ENCODE peak calls at places on chromosomes 7 and 10, in seven cellular contexts. One of them, this sample, is unnamed.

GRCh38 chr10:7559447-7559846 is 107.3 kb downstream of the ITIH5 start:
- DNase-seq in colonic mucosa: no peak
- DNase-seq in mesendoderm: no peak
- DNase-seq in right cardiac atrium: no peak
- DNase-seq in CD8-positive, alpha-beta memory T cell: no peak
- DNase-seq in AG10803: peak; percentile 22
- DNase-seq in transverse colon: no peak
- DNase-seq in this sample: no peak

GRCh38 chr10:95783741-95784140 is 27.8 kb downstream of the ENTPD1 start:
- DNase-seq in colonic mucosa: no peak
- DNase-seq in mesendoderm: no peak
- DNase-seq in right cardiac atrium: no peak
- DNase-seq in CD8-positive, alpha-beta memory T cell: no peak
- DNase-seq in AG10803: no peak
- DNase-seq in transverse colon: no peak
- DNase-seq in this sample: no peak

GRCh38 chr10:93032105-93032808 is 28.3 kb upstream of the CYP26C1 start:
- DNase-seq in colonic mucosa: no peak
- DNase-seq in mesendoderm: no peak
- DNase-seq in right cardiac atrium: no peak
- DNase-seq in CD8-positive, alpha-beta memory T cell: no peak
- DNase-seq in AG10803: peak; percentile 9
- DNase-seq in transverse colon: no peak
- DNase-seq in this sample: no peak

GRCh38 chr10:28664369-28664740 is 13.0 kb upstream of the BAMBI start:
- DNase-seq in colonic mucosa: no peak
- DNase-seq in mesendoderm: no peak
- DNase-seq in right cardiac atrium: peak; percentile 44
- DNase-seq in CD8-positive, alpha-beta memory T cell: no peak
- DNase-seq in AG10803: peak; percentile 69
- DNase-seq in transverse colon: no peak
- DNase-seq in this sample: no peak

GRCh38 chr7:44665531-44666213 is 59.2 kb downstream of the OGDH start:
- DNase-seq in colonic mucosa: no peak
- DNase-seq in mesendoderm: peak; percentile 5
- DNase-seq in right cardiac atrium: no peak
- DNase-seq in CD8-positive, alpha-beta memory T cell: no peak
- DNase-seq in AG10803: peak; percentile 92
- DNase-seq in transverse colon: no peak
- DNase-seq in this sample: no peak

GRCh38 chr7:30448461-30449189 is 30.0 kb downstream of the NOD1 start:
- DNase-seq in colonic mucosa: no peak
- DNase-seq in mesendoderm: no peak
- DNase-seq in right cardiac atrium: no peak
- DNase-seq in CD8-positive, alpha-beta memory T cell: no peak
- DNase-seq in AG10803: no peak
- DNase-seq in transverse colon: no peak
- DNase-seq in this sample: no peak

GRCh38 chr7:121107923-121108498 is 119.5 kb downstream of the CPED1 start:
- DNase-seq in colonic mucosa: no peak
- DNase-seq in mesendoderm: peak; percentile 69
- DNase-seq in right cardiac atrium: no peak
- DNase-seq in CD8-positive, alpha-beta memory T cell: no peak
- DNase-seq in AG10803: peak; percentile 73
- DNase-seq in transverse colon: no peak
- DNase-seq in this sample: no peak

GRCh38 chr7:129896568-129897382 is 56.0 kb downstream of the UBE2H start:
- DNase-seq in colonic mucosa: no peak
- DNase-seq in mesendoderm: no peak
- DNase-seq in right cardiac atrium: no peak
- DNase-seq in CD8-positive, alpha-beta memory T cell: no peak
- DNase-seq in AG10803: peak; percentile 17
- DNase-seq in transverse colon: no peak
- DNase-seq in this sample: no peak

GRCh38 chr10:61975107-61975932 is 73.8 kb downstream of the ARID5B start:
- DNase-seq in colonic mucosa: no peak
- DNase-seq in mesendoderm: peak; percentile 34
- DNase-seq in right cardiac atrium: no peak
- DNase-seq in CD8-positive, alpha-beta memory T cell: no peak
- DNase-seq in AG10803: peak; percentile 85
- DNase-seq in transverse colon: no peak
- DNase-seq in this sample: no peak

GRCh38 chr7:5429253-5429856 is 5.7 kb upstream of the TNRC18 start:
- DNase-seq in colonic mucosa: peak; percentile 77
- DNase-seq in mesendoderm: peak; percentile 87
- DNase-seq in right cardiac atrium: peak; percentile 58
- DNase-seq in CD8-positive, alpha-beta memory T cell: no peak
- DNase-seq in AG10803: peak; percentile 40
- DNase-seq in transverse colon: peak; percentile 71
- DNase-seq in this sample: no peak

GRCh38 chr10:118342638-118343020 is 505 bp upstream of the FAM204A start:
- DNase-seq in colonic mucosa: no peak
- DNase-seq in mesendoderm: peak; percentile 26
- DNase-seq in right cardiac atrium: no peak
- DNase-seq in CD8-positive, alpha-beta memory T cell: no peak
- DNase-seq in AG10803: no peak
- DNase-seq in transverse colon: no peak
- DNase-seq in this sample: no peak

GRCh38 chr10:12730809-12731519 is 270.5 kb downstream of the CCDC3 start:
- DNase-seq in colonic mucosa: no peak
- DNase-seq in mesendoderm: no peak
- DNase-seq in right cardiac atrium: no peak
- DNase-seq in CD8-positive, alpha-beta memory T cell: no peak
- DNase-seq in AG10803: peak; percentile 72
- DNase-seq in transverse colon: no peak
- DNase-seq in this sample: no peak

GRCh38 chr10:121495719-121496118 is 102.5 kb downstream of the FGFR2 start:
- DNase-seq in colonic mucosa: no peak
- DNase-seq in mesendoderm: peak; percentile 22
- DNase-seq in right cardiac atrium: no peak
- DNase-seq in CD8-positive, alpha-beta memory T cell: no peak
- DNase-seq in AG10803: no peak
- DNase-seq in transverse colon: no peak
- DNase-seq in this sample: no peak

GRCh38 chr7:97733276-97734206 is 1.7 kb downstream of the TAC1 start:
- DNase-seq in colonic mucosa: no peak
- DNase-seq in mesendoderm: peak; percentile 62
- DNase-seq in right cardiac atrium: no peak
- DNase-seq in CD8-positive, alpha-beta memory T cell: no peak
- DNase-seq in AG10803: no peak
- DNase-seq in transverse colon: no peak
- DNase-seq in this sample: no peak

GRCh38 chr7:128835231-128835751 is 5.1 kb downstream of the FLNC start:
- DNase-seq in colonic mucosa: no peak
- DNase-seq in mesendoderm: no peak
- DNase-seq in right cardiac atrium: no peak
- DNase-seq in CD8-positive, alpha-beta memory T cell: no peak
- DNase-seq in AG10803: no peak
- DNase-seq in transverse colon: no peak
- DNase-seq in this sample: no peak
- H3K4me3 ChIP-seq in colonic mucosa: no peak overlapping the region
- H3K4me3 ChIP-seq in mesendoderm: no peak overlapping the region
- H3K4me3 ChIP-seq in right cardiac atrium: no peak overlapping the region
- H3K4me3 ChIP-seq in CD8-positive, alpha-beta memory T cell: no peak overlapping the region
- H3K4me3 ChIP-seq in AG10803: no peak overlapping the region
- H3K4me3 ChIP-seq in transverse colon: no peak overlapping the region
- H3K4me3 ChIP-seq in this sample: no peak overlapping the region

GRCh38 chr10:132786529-132787252 is 744 bp upstream of the NKX6-2 start:
- DNase-seq in colonic mucosa: no peak
- DNase-seq in mesendoderm: no peak
- DNase-seq in right cardiac atrium: no peak
- DNase-seq in CD8-positive, alpha-beta memory T cell: no peak
- DNase-seq in AG10803: no peak
- DNase-seq in transverse colon: no peak
- DNase-seq in this sample: no peak

GRCh38 chr10:132788831-132789219 is 2.9 kb upstream of the NKX6-2 start:
- DNase-seq in colonic mucosa: no peak
- DNase-seq in mesendoderm: peak; percentile 36
- DNase-seq in right cardiac atrium: no peak
- DNase-seq in CD8-positive, alpha-beta memory T cell: no peak
- DNase-seq in AG10803: no peak
- DNase-seq in transverse colon: no peak
- DNase-seq in this sample: no peak

GRCh38 chr10:132789659-132790148 is 3.8 kb upstream of the NKX6-2 start:
- DNase-seq in colonic mucosa: no peak
- DNase-seq in mesendoderm: no peak
- DNase-seq in right cardiac atrium: no peak
- DNase-seq in CD8-positive, alpha-beta memory T cell: no peak
- DNase-seq in AG10803: no peak
- DNase-seq in transverse colon: no peak
- DNase-seq in this sample: no peak

GRCh38 chr10:132787253-132788179 is 1.6 kb upstream of the NKX6-2 start:
- DNase-seq in colonic mucosa: no peak
- DNase-seq in mesendoderm: peak; percentile 66
- DNase-seq in right cardiac atrium: no peak
- DNase-seq in CD8-positive, alpha-beta memory T cell: no peak
- DNase-seq in AG10803: no peak
- DNase-seq in transverse colon: peak; percentile 42
- DNase-seq in this sample: no peak

GRCh38 chr10:132788180-132788830 is 2.4 kb upstream of the NKX6-2 start:
- DNase-seq in colonic mucosa: no peak
- DNase-seq in mesendoderm: peak; percentile 41
- DNase-seq in right cardiac atrium: no peak
- DNase-seq in CD8-positive, alpha-beta memory T cell: no peak
- DNase-seq in AG10803: peak; percentile 8
- DNase-seq in transverse colon: peak; percentile 18
- DNase-seq in this sample: no peak
- H3K4me3 ChIP-seq in colonic mucosa: no peak overlapping the region
- H3K4me3 ChIP-seq in mesendoderm: no peak overlapping the region
- H3K4me3 ChIP-seq in right cardiac atrium: no peak overlapping the region
- H3K4me3 ChIP-seq in CD8-positive, alpha-beta memory T cell: no peak overlapping the region
- H3K4me3 ChIP-seq in AG10803: no peak overlapping the region
- H3K4me3 ChIP-seq in transverse colon: peak overlapping the region; percentile 36
- H3K4me3 ChIP-seq in this sample: no peak overlapping the region

GRCh38 chr7:20344396-20344795 is 13.7 kb downstream of the ITGB8 start:
- DNase-seq in colonic mucosa: no peak
- DNase-seq in mesendoderm: no peak
- DNase-seq in right cardiac atrium: no peak
- DNase-seq in CD8-positive, alpha-beta memory T cell: no peak
- DNase-seq in AG10803: no peak
- DNase-seq in transverse colon: no peak
- DNase-seq in this sample: no peak
- H3K4me3 ChIP-seq in colonic mucosa: no peak overlapping the region
- H3K4me3 ChIP-seq in mesendoderm: no peak overlapping the region
- H3K4me3 ChIP-seq in right cardiac atrium: no peak overlapping the region
- H3K4me3 ChIP-seq in CD8-positive, alpha-beta memory T cell: no peak overlapping the region
- H3K4me3 ChIP-seq in AG10803: no peak overlapping the region
- H3K4me3 ChIP-seq in transverse colon: no peak overlapping the region
- H3K4me3 ChIP-seq in this sample: no peak overlapping the region

GRCh38 chr7:2029936-2030335 is 202.8 kb downstream of the MAD1L1 start:
- DNase-seq in colonic mucosa: no peak
- DNase-seq in mesendoderm: no peak
- DNase-seq in right cardiac atrium: no peak
- DNase-seq in CD8-positive, alpha-beta memory T cell: no peak
- DNase-seq in AG10803: no peak
- DNase-seq in transverse colon: no peak
- DNase-seq in this sample: no peak

GRCh38 chr7:2030475-2031456 is 202.0 kb downstream of the MAD1L1 start:
- DNase-seq in colonic mucosa: no peak
- DNase-seq in mesendoderm: no peak
- DNase-seq in right cardiac atrium: no peak
- DNase-seq in CD8-positive, alpha-beta memory T cell: peak; percentile 13
- DNase-seq in AG10803: no peak
- DNase-seq in transverse colon: no peak
- DNase-seq in this sample: no peak

GRCh38 chr7:2031496-2031895 is 201.2 kb downstream of the MAD1L1 start:
- DNase-seq in colonic mucosa: no peak
- DNase-seq in mesendoderm: no peak
- DNase-seq in right cardiac atrium: no peak
- DNase-seq in CD8-positive, alpha-beta memory T cell: no peak
- DNase-seq in AG10803: no peak
- DNase-seq in transverse colon: no peak
- DNase-seq in this sample: no peak

GRCh38 chr7:2028733-2029132 is 204.0 kb downstream of the MAD1L1 start:
- DNase-seq in colonic mucosa: no peak
- DNase-seq in mesendoderm: no peak
- DNase-seq in right cardiac atrium: no peak
- DNase-seq in CD8-positive, alpha-beta memory T cell: no peak
- DNase-seq in AG10803: no peak
- DNase-seq in transverse colon: no peak
- DNase-seq in this sample: no peak

DNA sequence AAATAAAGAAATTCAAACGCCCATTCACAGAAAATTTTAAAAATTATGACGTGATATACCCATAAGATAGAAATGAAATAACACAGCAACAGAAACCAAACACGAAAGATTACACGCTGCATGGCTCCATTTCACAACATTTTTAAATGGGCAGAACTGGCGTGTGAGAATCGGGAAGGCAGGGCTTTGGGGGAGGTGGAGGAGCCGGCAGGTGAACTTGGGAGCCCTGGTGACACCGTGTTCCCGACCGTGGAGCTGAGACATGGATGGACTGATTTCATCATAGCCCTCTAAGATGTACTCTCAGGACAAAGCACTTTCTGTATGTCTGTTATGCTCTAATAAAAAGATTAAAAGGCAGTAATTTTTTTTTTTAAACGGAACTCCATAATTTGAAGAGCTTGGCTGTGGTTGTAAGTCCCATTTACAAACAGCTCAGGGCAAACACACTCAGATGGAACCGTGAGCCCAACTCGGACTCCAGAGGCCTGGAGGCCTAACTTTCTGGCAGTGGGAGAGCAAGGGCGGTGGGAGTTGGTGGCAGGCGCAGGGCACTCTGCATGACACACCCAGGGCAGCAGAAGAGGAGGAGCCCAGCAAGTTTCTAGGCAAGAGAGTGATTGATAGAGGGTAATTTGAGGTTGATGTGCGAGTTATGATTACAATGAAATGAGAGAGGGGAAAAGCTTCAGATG is 203.4 kb downstream of the MAD1L1 start:
- DNase-seq in colonic mucosa: no peak
- DNase-seq in mesendoderm: no peak
- DNase-seq in right cardiac atrium: no peak
- DNase-seq in CD8-positive, alpha-beta memory T cell: no peak
- DNase-seq in AG10803: no peak
- DNase-seq in transverse colon: no peak
- DNase-seq in this sample: no peak
- H3K4me3 ChIP-seq in colonic mucosa: no peak overlapping the region
- H3K4me3 ChIP-seq in mesendoderm: no peak overlapping the region
- H3K4me3 ChIP-seq in right cardiac atrium: no peak overlapping the region
- H3K4me3 ChIP-seq in CD8-positive, alpha-beta memory T cell: no peak overlapping the region
- H3K4me3 ChIP-seq in AG10803: no peak overlapping the region
- H3K4me3 ChIP-seq in transverse colon: no peak overlapping the region
- H3K4me3 ChIP-seq in this sample: no peak overlapping the region

DNA sequence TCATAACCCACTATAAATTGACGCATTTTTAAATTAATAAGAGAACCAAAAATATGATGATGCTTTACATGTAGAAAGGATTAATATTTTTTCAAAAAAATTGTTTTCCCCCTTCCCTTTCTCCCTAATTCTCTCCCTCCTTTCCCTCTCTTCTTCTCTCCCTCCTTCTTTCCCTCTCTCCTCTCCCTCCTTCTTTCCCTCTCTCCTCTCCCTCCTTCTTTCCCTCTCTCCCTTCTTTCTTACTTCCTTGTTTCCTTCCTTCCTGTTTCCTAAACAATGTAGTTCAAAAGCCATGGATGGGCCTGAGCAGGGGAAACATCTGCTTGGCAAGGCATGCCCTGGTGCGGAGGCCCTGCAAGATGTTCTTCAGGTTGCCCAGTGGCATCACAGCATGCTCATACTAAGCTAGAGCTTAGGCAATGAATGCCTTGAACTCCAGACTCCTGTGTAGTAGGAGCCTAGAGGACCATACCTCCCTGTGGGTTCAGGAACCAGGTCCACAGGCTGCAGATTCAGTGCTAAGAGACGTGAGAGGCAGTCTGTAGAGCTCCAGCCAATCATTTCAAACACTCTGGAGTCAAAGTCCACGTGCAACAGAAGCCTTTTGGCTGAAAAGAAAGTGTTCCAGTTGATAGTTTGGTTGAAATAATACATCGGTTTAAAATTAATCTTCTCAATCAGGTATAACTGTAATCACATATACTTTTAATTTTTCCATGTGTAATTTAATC is 20.1 kb upstream of the MRPS17 start:
- DNase-seq in colonic mucosa: no peak
- DNase-seq in mesendoderm: no peak
- DNase-seq in right cardiac atrium: no peak
- DNase-seq in CD8-positive, alpha-beta memory T cell: no peak
- DNase-seq in AG10803: no peak
- DNase-seq in transverse colon: no peak
- DNase-seq in this sample: no peak
- H3K4me3 ChIP-seq in colonic mucosa: no peak overlapping the region
- H3K4me3 ChIP-seq in mesendoderm: no peak overlapping the region
- H3K4me3 ChIP-seq in right cardiac atrium: no peak overlapping the region
- H3K4me3 ChIP-seq in CD8-positive, alpha-beta memory T cell: no peak overlapping the region
- H3K4me3 ChIP-seq in AG10803: no peak overlapping the region
- H3K4me3 ChIP-seq in transverse colon: no peak overlapping the region
- H3K4me3 ChIP-seq in this sample: no peak overlapping the region